ENCODE peak calls at places on chromosomes 2 and 18, in eight cellular contexts. One of them, this sample, is unnamed.

GRCh38 chr2:25517701-25518100 is 155.7 kb downstream of the DTNB start:
- DNase-seq in NCI-H1092 treated with DMSO at 0.1 percent for 48 hours: no peak
- DNase-seq in GM13977: no peak
- DNase-seq in HEK293T: no peak
- DNase-seq in right lobe of liver: no peak
- DNase-seq in kidney epithelial cell: no peak
- DNase-seq in HTR-8/SVneo: no peak
- DNase-seq in GM03348: no peak
- DNase-seq in this sample: no peak

GRCh38 chr2:219248845-219249202 is 3.5 kb downstream of the STK16 start:
- DNase-seq in right lobe of liver: no peak
- DNase-seq in NCI-H1092 treated with DMSO at 0.1 percent for 48 hours: no peak
- DNase-seq in GM13977: no peak
- DNase-seq in HEK293T: no peak
- DNase-seq in kidney epithelial cell: no peak
- DNase-seq in GM03348: no peak
- DNase-seq in HTR-8/SVneo: no peak
- DNase-seq in this sample: no peak

GRCh38 chr2:86032861-86033595 is 72.7 kb downstream of the POLR1A start:
- DNase-seq in HTR-8/SVneo: no peak
- DNase-seq in GM03348: no peak
- DNase-seq in GM13977: no peak
- DNase-seq in right lobe of liver: peak
- DNase-seq in NCI-H1092 treated with DMSO at 0.1 percent for 48 hours: no peak
- DNase-seq in HEK293T: no peak
- DNase-seq in kidney epithelial cell: no peak
- DNase-seq in this sample: no peak

GRCh38 chr2:55168221-55169154 is 63.6 kb downstream of the CLHC1 start:
- DNase-seq in kidney epithelial cell: no peak
- DNase-seq in GM13977: peak
- DNase-seq in HTR-8/SVneo: peak
- DNase-seq in GM03348: peak
- DNase-seq in NCI-H1092 treated with DMSO at 0.1 percent for 48 hours: peak
- DNase-seq in HEK293T: peak
- DNase-seq in right lobe of liver: no peak
- DNase-seq in this sample: no peak

GRCh38 chr2:206410714-206411113 is 32.6 kb upstream of the ADAM23 start:
- DNase-seq in HEK293T: no peak
- DNase-seq in HTR-8/SVneo: no peak
- DNase-seq in right lobe of liver: no peak
- DNase-seq in GM13977: no peak
- DNase-seq in kidney epithelial cell: no peak
- DNase-seq in GM03348: no peak
- DNase-seq in NCI-H1092 treated with DMSO at 0.1 percent for 48 hours: no peak
- DNase-seq in this sample: no peak

GRCh38 chr2:197149546-197149945 is 161.0 kb downstream of the ANKRD44 start:
- DNase-seq in kidney epithelial cell: no peak
- DNase-seq in GM13977: no peak
- DNase-seq in right lobe of liver: no peak
- DNase-seq in GM03348: no peak
- DNase-seq in HEK293T: no peak
- DNase-seq in HTR-8/SVneo: no peak
- DNase-seq in NCI-H1092 treated with DMSO at 0.1 percent for 48 hours: no peak
- DNase-seq in this sample: no peak

GRCh38 chr2:212998629-212999359 is 152.6 kb downstream of the IKZF2 start:
- DNase-seq in right lobe of liver: no peak
- DNase-seq in GM03348: no peak
- DNase-seq in HTR-8/SVneo: no peak
- DNase-seq in kidney epithelial cell: no peak
- DNase-seq in HEK293T: no peak
- DNase-seq in GM13977: no peak
- DNase-seq in NCI-H1092 treated with DMSO at 0.1 percent for 48 hours: no peak
- DNase-seq in this sample: no peak

GRCh38 chr18:78884502-78884901 is 95.1 kb upstream of the SALL3 start:
- DNase-seq in right lobe of liver: no peak
- DNase-seq in kidney epithelial cell: no peak
- DNase-seq in HTR-8/SVneo: no peak
- DNase-seq in NCI-H1092 treated with DMSO at 0.1 percent for 48 hours: no peak
- DNase-seq in HEK293T: no peak
- DNase-seq in GM03348: no peak
- DNase-seq in GM13977: no peak
- DNase-seq in this sample: peak

GRCh38 chr18:55316615-55317184 is 271.3 kb downstream of the TCF4 start:
- DNase-seq in HTR-8/SVneo: no peak
- DNase-seq in right lobe of liver: no peak
- DNase-seq in HEK293T: no peak
- DNase-seq in kidney epithelial cell: no peak
- DNase-seq in GM03348: no peak
- DNase-seq in GM13977: no peak
- DNase-seq in NCI-H1092 treated with DMSO at 0.1 percent for 48 hours: peak
- DNase-seq in this sample: no peak

GRCh38 chr2:168241746-168242145 is 5.6 kb downstream of the STK39 start:
- DNase-seq in kidney epithelial cell: no peak
- DNase-seq in GM03348: no peak
- DNase-seq in HTR-8/SVneo: no peak
- DNase-seq in right lobe of liver: no peak
- DNase-seq in HEK293T: no peak
- DNase-seq in GM13977: no peak
- DNase-seq in NCI-H1092 treated with DMSO at 0.1 percent for 48 hours: no peak
- DNase-seq in this sample: no peak

GRCh38 chr2:3488768-3489448 is 30.4 kb downstream of the ADI1 start:
- DNase-seq in GM03348: no peak
- DNase-seq in GM13977: no peak
- DNase-seq in right lobe of liver: no peak
- DNase-seq in NCI-H1092 treated with DMSO at 0.1 percent for 48 hours: no peak
- DNase-seq in kidney epithelial cell: no peak
- DNase-seq in HTR-8/SVneo: no peak
- DNase-seq in HEK293T: no peak
- DNase-seq in this sample: no peak

GRCh38 chr2:172613035-172613434 is 57.1 kb downstream of the PDK1 start:
- DNase-seq in GM03348: no peak
- DNase-seq in NCI-H1092 treated with DMSO at 0.1 percent for 48 hours: no peak
- DNase-seq in HTR-8/SVneo: no peak
- DNase-seq in kidney epithelial cell: no peak
- DNase-seq in HEK293T: peak
- DNase-seq in right lobe of liver: no peak
- DNase-seq in GM13977: peak
- DNase-seq in this sample: peak

GRCh38 chr2:67209107-67209506 is 188.0 kb upstream of the ETAA1 start:
- DNase-seq in HTR-8/SVneo: no peak
- DNase-seq in kidney epithelial cell: no peak
- DNase-seq in GM13977: no peak
- DNase-seq in HEK293T: no peak
- DNase-seq in GM03348: no peak
- DNase-seq in NCI-H1092 treated with DMSO at 0.1 percent for 48 hours: no peak
- DNase-seq in right lobe of liver: no peak
- DNase-seq in this sample: no peak

GRCh38 chr18:29853126-29853525 is 1189.4 kb downstream of the DSC3 start:
- DNase-seq in HEK293T: no peak
- DNase-seq in GM03348: peak
- DNase-seq in HTR-8/SVneo: no peak
- DNase-seq in GM13977: no peak
- DNase-seq in right lobe of liver: no peak
- DNase-seq in kidney epithelial cell: no peak
- DNase-seq in NCI-H1092 treated with DMSO at 0.1 percent for 48 hours: no peak
- DNase-seq in this sample: no peak

GRCh38 chr18:26863122-26863879 is 2.2 kb downstream of the AQP4 start:
- DNase-seq in HEK293T: peak
- DNase-seq in HTR-8/SVneo: no peak
- DNase-seq in right lobe of liver: peak
- DNase-seq in GM03348: peak
- DNase-seq in NCI-H1092 treated with DMSO at 0.1 percent for 48 hours: peak
- DNase-seq in kidney epithelial cell: no peak
- DNase-seq in GM13977: no peak
- DNase-seq in this sample: peak

GRCh38 chr2:199303814-199304213 is 153.9 kb downstream of the SATB2 start:
- DNase-seq in GM13977: no peak
- DNase-seq in GM03348: peak
- DNase-seq in NCI-H1092 treated with DMSO at 0.1 percent for 48 hours: no peak
- DNase-seq in right lobe of liver: no peak
- DNase-seq in kidney epithelial cell: peak
- DNase-seq in HTR-8/SVneo: peak
- DNase-seq in HEK293T: no peak
- DNase-seq in this sample: no peak

GRCh38 chr18:69469444-69469919 is 68.8 kb downstream of the DOK6 start:
- DNase-seq in GM13977: peak
- DNase-seq in HTR-8/SVneo: no peak
- DNase-seq in HEK293T: peak
- DNase-seq in right lobe of liver: peak
- DNase-seq in GM03348: no peak
- DNase-seq in NCI-H1092 treated with DMSO at 0.1 percent for 48 hours: no peak
- DNase-seq in kidney epithelial cell: no peak
- DNase-seq in this sample: peak

GRCh38 chr2:71893646-71894045 is 254.0 kb downstream of the CYP26B1 start:
- DNase-seq in right lobe of liver: no peak
- DNase-seq in NCI-H1092 treated with DMSO at 0.1 percent for 48 hours: no peak
- DNase-seq in HTR-8/SVneo: no peak
- DNase-seq in GM13977: no peak
- DNase-seq in HEK293T: no peak
- DNase-seq in kidney epithelial cell: no peak
- DNase-seq in GM03348: no peak
- DNase-seq in this sample: no peak

GRCh38 chr2:10343191-10343590 is 40.5 kb downstream of the HPCAL1 start:
- DNase-seq in NCI-H1092 treated with DMSO at 0.1 percent for 48 hours: no peak
- DNase-seq in GM13977: no peak
- DNase-seq in GM03348: no peak
- DNase-seq in right lobe of liver: no peak
- DNase-seq in kidney epithelial cell: no peak
- DNase-seq in HTR-8/SVneo: no peak
- DNase-seq in HEK293T: no peak
- DNase-seq in this sample: no peak

GRCh38 chr2:205612661-205613060 is 69.6 kb upstream of the NRP2 start:
- DNase-seq in HEK293T: no peak
- DNase-seq in GM03348: no peak
- DNase-seq in right lobe of liver: no peak
- DNase-seq in kidney epithelial cell: no peak
- DNase-seq in GM13977: no peak
- DNase-seq in NCI-H1092 treated with DMSO at 0.1 percent for 48 hours: no peak
- DNase-seq in HTR-8/SVneo: no peak
- DNase-seq in this sample: no peak

GRCh38 chr2:33071591-33071990 is 124.8 kb downstream of the LTBP1 start:
- DNase-seq in HTR-8/SVneo: no peak
- DNase-seq in kidney epithelial cell: no peak
- DNase-seq in GM13977: no peak
- DNase-seq in right lobe of liver: no peak
- DNase-seq in GM03348: no peak
- DNase-seq in HEK293T: no peak
- DNase-seq in NCI-H1092 treated with DMSO at 0.1 percent for 48 hours: no peak
- DNase-seq in this sample: no peak

This sample was measured in ELF-1.